ENCODE peak calls at places on chromosomes 2 and 18, in nine cellular contexts. B is HS-27A; A is stimulated activated CD8-positive, alpha-beta memory T cell treated with anti-CD3 and anti-CD28 coated beads, Interleukin-7, amount 100 ng/mL, for 1 hour; H is psoas muscle; U is central memory CD8-positive, alpha-beta T cell; J is posterior cingulate gyrus; Y is CD8-positive, alpha-beta T cell; G is CD4-positive, alpha-beta T cell; O is H54. R is an unnamed sample.

GRCh38 chr18:35736696-35737095 is 155.2 kb downstream of the GALNT1 start:
- DNase-seq in O (no peak), B (no peak), J (no peak), G (no peak), Y (no peak), A (no peak), U (no peak), H (no peak), R (no peak)

GRCh38 chr2:97731274-97732050 is 18.1 kb downstream of the ZAP70 start:
- DNase-seq in B (no peak), G (no peak), Y (no peak), U (no peak), J (peak; percentile 37), O (no peak), A (no peak), H (no peak), R (no peak)

GRCh38 chr2:32453242-32454062 is 96.6 kb downstream of the BIRC6 start:
- DNase-seq in O (no peak), U (no peak), G (no peak), B (no peak), Y (no peak), A (no peak), J (no peak), H (no peak), R (no peak)

GRCh38 chr2:181779288-181779871 is 99.1 kb upstream of the NEUROD1 start:
- DNase-seq in H (no peak), O (no peak), J (no peak), A (no peak), Y (no peak), B (no peak), G (no peak), U (no peak), R (no peak)

GRCh38 chr2:206615417-206616089 is 26.7 kb upstream of the FAM237A start:
- DNase-seq in Y (no peak), G (no peak), U (no peak), J (no peak), A (no peak), H (no peak), B (no peak), O (no peak), R (no peak)

GRCh38 chr18:33184178-33184577 is 256.3 kb downstream of the CCDC178 start:
- DNase-seq in U (no peak), J (no peak), A (no peak), H (no peak), G (no peak), Y (no peak), B (no peak), O (no peak), R (no peak)

GRCh38 chr18:5546660-5547059 is 2.9 kb upstream of the EPB41L3 start:
- DNase-seq in J (peak; percentile 70), U (no peak), Y (no peak), H (no peak), O (no peak), B (no peak), A (no peak), G (no peak), R (peak; percentile 57)

GRCh38 chr18:35616664-35617423 is 35.3 kb downstream of the GALNT1 start:
- DNase-seq in O (peak; percentile 19), Y (peak; percentile 10), H (no peak), B (peak; percentile 61), J (no peak), U (peak; percentile 19), G (peak; percentile 57), A (peak; percentile 15), R (peak; percentile 69)

GRCh38 chr2:128442891-128443302 is 124.2 kb upstream of the HS6ST1 start:
- DNase-seq in G (no peak), J (no peak), Y (no peak), H (no peak), B (no peak), O (no peak), U (peak; percentile 2), A (no peak), R (no peak)

GRCh38 chr2:7044253-7045250 is 127.3 kb downstream of the RNF144A start:
- DNase-seq in B (no peak), U (peak; percentile 37), A (peak; percentile 47), Y (peak; percentile 13), J (peak; percentile 90), H (peak; percentile 83), G (peak; percentile 62), O (peak; percentile 60), R (peak; percentile 38)

GRCh38 chr18:55096261-55097026 is 137.2 kb upstream of the CCDC68 start:
- DNase-seq in Y (no peak), B (no peak), J (peak; percentile 77), O (no peak), H (peak; percentile 53), G (no peak), A (no peak), U (no peak), R (peak; percentile 69)

GRCh38 chr2:53987336-53987921 is 16.6 kb upstream of the PSME4 start:
- DNase-seq in G (no peak), U (no peak), Y (no peak), J (no peak), B (no peak), H (no peak), A (no peak), O (no peak), R (no peak)

GRCh38 chr2:216298719-216299118 is 73.6 kb downstream of the MARCHF4 start:
- DNase-seq in G (no peak), B (peak; percentile 39), J (no peak), O (peak; percentile 56), H (no peak), Y (no peak), U (no peak), A (no peak), R (peak; percentile 50)

GRCh38 chr18:24268784-24269550 is 128.7 kb downstream of the OSBPL1A start:
- DNase-seq in G (no peak), Y (no peak), B (no peak), J (no peak), H (no peak), U (no peak), O (no peak), A (no peak), R (no peak)

GRCh38 chr2:43759195-43759594 is 14.6 kb upstream of the DYNC2LI1 start:
- DNase-seq in Y (no peak), H (no peak), A (no peak), U (no peak), B (peak; percentile 48), O (peak; percentile 7), J (no peak), G (no peak), R (peak; percentile 90)

GRCh38 chr18:9731380-9731779 is 23.3 kb downstream of the RAB31 start:
- DNase-seq in A (no peak), B (no peak), Y (no peak), O (no peak), U (no peak), J (peak; percentile 21), H (no peak), G (no peak), R (peak; percentile 94)

GRCh38 chr2:24247164-24247563 is 72.3 kb downstream of the FAM228A start:
- DNase-seq in B (no peak), A (no peak), O (no peak), G (no peak), H (no peak), J (no peak), Y (no peak), U (no peak), R (no peak)

GRCh38 chr2:195408811-195409210 is 248.2 kb upstream of the SLC39A10 start:
- DNase-seq in G (no peak), Y (no peak), J (no peak), U (no peak), H (no peak), B (no peak), A (no peak), O (no peak), R (no peak)

GRCh38 chr2:24831736-24832421 is 38.7 kb downstream of the CENPO start:
- DNase-seq in B (no peak), H (peak; percentile 80), G (no peak), J (peak; percentile 95), Y (no peak), A (no peak), U (no peak), O (no peak), R (no peak)